ENCODE peak calls at places on chromosomes 12 and 14, in seven cellular contexts. One of them, this sample, is unnamed.
A peak's percentile ranks its signal among the peaks of the same experiment; 100 is the strongest.

GRCh38 chr14:99186956-99187690 is 84.9 kb downstream of the BCL11B start:
- DNase-seq in psoas muscle: no peak
- DNase-seq in H9: no peak
- DNase-seq in transverse colon: no peak
- DNase-seq in HL-60: no peak
- DNase-seq in CD4-positive, alpha-beta T cell: no peak
- DNase-seq in left lung: no peak
- DNase-seq in this sample: no peak

GRCh38 chr12:125186471-125187147 is 121.4 kb downstream of the AACS start:
- DNase-seq in psoas muscle: no peak
- DNase-seq in HL-60: no peak
- DNase-seq in transverse colon: no peak
- DNase-seq in H9: no peak
- DNase-seq in CD4-positive, alpha-beta T cell: no peak
- DNase-seq in left lung: no peak
- DNase-seq in this sample: no peak

GRCh38 chr14:34347683-34348082 is 114.4 kb downstream of the SPTSSA start:
- DNase-seq in transverse colon: no peak
- DNase-seq in psoas muscle: no peak
- DNase-seq in left lung: no peak
- DNase-seq in CD4-positive, alpha-beta T cell: no peak
- DNase-seq in HL-60: no peak
- DNase-seq in H9: no peak
- DNase-seq in this sample: no peak

GRCh38 chr14:95300002-95300696 is 19.6 kb downstream of the CLMN start:
- DNase-seq in transverse colon: no peak
- DNase-seq in HL-60: no peak
- DNase-seq in CD4-positive, alpha-beta T cell: no peak
- DNase-seq in H9: no peak
- DNase-seq in psoas muscle: no peak
- DNase-seq in left lung: no peak
- DNase-seq in this sample: peak; percentile 91

GRCh38 chr14:68659021-68659931 is 133.6 kb downstream of the ZFP36L1 start:
- DNase-seq in psoas muscle: no peak
- DNase-seq in H9: peak; percentile 26
- DNase-seq in transverse colon: no peak
- DNase-seq in HL-60: no peak
- DNase-seq in CD4-positive, alpha-beta T cell: no peak
- DNase-seq in left lung: no peak
- DNase-seq in this sample: no peak

GRCh38 chr12:67082221-67082620 is 186.9 kb upstream of the CAND1 start:
- DNase-seq in psoas muscle: no peak
- DNase-seq in left lung: no peak
- DNase-seq in HL-60: no peak
- DNase-seq in H9: no peak
- DNase-seq in transverse colon: no peak
- DNase-seq in CD4-positive, alpha-beta T cell: no peak
- DNase-seq in this sample: no peak

GRCh38 chr12:2610358-2610757 is 184.4 kb upstream of the FKBP4 start:
- DNase-seq in CD4-positive, alpha-beta T cell: no peak
- DNase-seq in psoas muscle: no peak
- DNase-seq in transverse colon: no peak
- DNase-seq in left lung: no peak
- DNase-seq in HL-60: no peak
- DNase-seq in H9: no peak
- DNase-seq in this sample: no peak

GRCh38 chr12:82456633-82457032 is 98.3 kb downstream of the METTL25 start:
- DNase-seq in psoas muscle: no peak
- DNase-seq in CD4-positive, alpha-beta T cell: no peak
- DNase-seq in HL-60: no peak
- DNase-seq in transverse colon: no peak
- DNase-seq in left lung: no peak
- DNase-seq in H9: no peak
- DNase-seq in this sample: no peak

DNA sequence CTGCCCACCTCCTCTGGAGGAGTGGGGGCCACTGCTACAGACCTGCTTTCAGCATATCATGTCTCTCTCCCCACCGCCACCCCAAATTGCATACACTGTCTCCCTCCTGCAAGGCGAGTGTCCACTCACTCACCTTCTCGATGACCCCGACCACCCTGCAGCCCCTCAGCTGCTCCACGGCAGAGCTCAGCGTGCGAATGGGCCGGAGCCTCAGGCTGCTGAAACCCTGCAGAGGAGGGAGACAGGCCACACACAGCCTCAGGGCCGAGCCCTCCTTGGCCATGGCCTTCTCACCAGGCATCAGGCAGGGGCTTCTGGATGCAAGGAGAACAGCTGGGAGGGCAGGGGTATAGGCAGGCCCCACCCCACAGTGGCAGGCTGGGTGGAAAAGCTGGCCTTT is 4.7 kb downstream of the RPS6KL1 start:
- DNase-seq in left lung: no peak
- DNase-seq in transverse colon: no peak
- DNase-seq in HL-60: no peak
- DNase-seq in H9: no peak
- DNase-seq in CD4-positive, alpha-beta T cell: no peak
- DNase-seq in psoas muscle: no peak
- DNase-seq in this sample: no peak
- H3K27ac ChIP-seq in left lung: no peak overlapping the region
- H3K27ac ChIP-seq in transverse colon: no peak overlapping the region
- H3K27ac ChIP-seq in HL-60: no peak overlapping the region
- H3K27ac ChIP-seq in H9: no peak overlapping the region
- H3K27ac ChIP-seq in CD4-positive, alpha-beta T cell: no peak overlapping the region
- H3K27ac ChIP-seq in psoas muscle: peak overlapping the region; percentile 93
- H3K27ac ChIP-seq in this sample: no peak overlapping the region

DNA sequence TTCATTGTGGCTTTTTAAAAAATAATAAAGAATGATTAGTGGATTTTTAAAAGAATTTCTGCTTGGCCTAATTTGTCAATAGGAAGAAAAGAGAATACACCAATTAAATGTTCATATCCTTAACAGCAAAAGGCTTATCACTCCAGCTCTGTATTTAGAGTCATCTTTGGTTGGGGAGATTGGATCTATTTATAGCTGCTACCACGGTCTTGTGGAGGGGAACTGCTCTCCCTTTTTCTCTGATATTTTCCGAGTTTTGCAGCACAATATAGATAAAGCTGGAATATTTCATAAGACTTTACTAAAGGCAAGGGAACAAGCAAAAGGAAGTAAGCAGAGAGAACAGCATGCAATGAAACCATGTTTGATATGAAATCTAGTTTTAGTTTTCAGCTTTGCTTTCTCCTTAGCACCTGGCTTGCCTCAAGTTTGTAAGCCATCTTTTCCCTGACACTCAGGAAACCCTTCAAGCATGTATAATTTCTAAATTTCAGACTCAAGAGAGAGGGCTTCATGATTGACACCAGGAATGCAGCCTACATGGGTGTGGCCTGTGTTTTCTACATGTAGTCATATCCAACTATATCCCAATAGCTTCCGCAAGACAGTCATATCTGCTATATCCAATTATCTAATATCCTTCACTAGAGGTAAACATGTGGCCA is 35.2 kb downstream of the BRMS1L start:
- DNase-seq in psoas muscle: no peak
- DNase-seq in HL-60: no peak
- DNase-seq in transverse colon: no peak
- DNase-seq in left lung: no peak
- DNase-seq in CD4-positive, alpha-beta T cell: no peak
- DNase-seq in H9: no peak
- DNase-seq in this sample: no peak
- H3K27ac ChIP-seq in psoas muscle: no peak overlapping the region
- H3K27ac ChIP-seq in HL-60: no peak overlapping the region
- H3K27ac ChIP-seq in transverse colon: no peak overlapping the region
- H3K27ac ChIP-seq in left lung: no peak overlapping the region
- H3K27ac ChIP-seq in CD4-positive, alpha-beta T cell: no peak overlapping the region
- H3K27ac ChIP-seq in H9: no peak overlapping the region
- H3K27ac ChIP-seq in this sample: no peak overlapping the region

GRCh38 chr12:52391618-52392002 is 6.2 kb upstream of the KRT84 start:
- DNase-seq in HL-60: no peak
- DNase-seq in transverse colon: peak; percentile 27
- DNase-seq in H9: no peak
- DNase-seq in CD4-positive, alpha-beta T cell: no peak
- DNase-seq in psoas muscle: peak; percentile 30
- DNase-seq in left lung: no peak
- DNase-seq in this sample: no peak
- H3K27ac ChIP-seq in HL-60: no peak overlapping the region
- H3K27ac ChIP-seq in transverse colon: no peak overlapping the region
- H3K27ac ChIP-seq in H9: no peak overlapping the region
- H3K27ac ChIP-seq in CD4-positive, alpha-beta T cell: no peak overlapping the region
- H3K27ac ChIP-seq in psoas muscle: no peak overlapping the region
- H3K27ac ChIP-seq in left lung: no peak overlapping the region
- H3K27ac ChIP-seq in this sample: no peak overlapping the region

DNA sequence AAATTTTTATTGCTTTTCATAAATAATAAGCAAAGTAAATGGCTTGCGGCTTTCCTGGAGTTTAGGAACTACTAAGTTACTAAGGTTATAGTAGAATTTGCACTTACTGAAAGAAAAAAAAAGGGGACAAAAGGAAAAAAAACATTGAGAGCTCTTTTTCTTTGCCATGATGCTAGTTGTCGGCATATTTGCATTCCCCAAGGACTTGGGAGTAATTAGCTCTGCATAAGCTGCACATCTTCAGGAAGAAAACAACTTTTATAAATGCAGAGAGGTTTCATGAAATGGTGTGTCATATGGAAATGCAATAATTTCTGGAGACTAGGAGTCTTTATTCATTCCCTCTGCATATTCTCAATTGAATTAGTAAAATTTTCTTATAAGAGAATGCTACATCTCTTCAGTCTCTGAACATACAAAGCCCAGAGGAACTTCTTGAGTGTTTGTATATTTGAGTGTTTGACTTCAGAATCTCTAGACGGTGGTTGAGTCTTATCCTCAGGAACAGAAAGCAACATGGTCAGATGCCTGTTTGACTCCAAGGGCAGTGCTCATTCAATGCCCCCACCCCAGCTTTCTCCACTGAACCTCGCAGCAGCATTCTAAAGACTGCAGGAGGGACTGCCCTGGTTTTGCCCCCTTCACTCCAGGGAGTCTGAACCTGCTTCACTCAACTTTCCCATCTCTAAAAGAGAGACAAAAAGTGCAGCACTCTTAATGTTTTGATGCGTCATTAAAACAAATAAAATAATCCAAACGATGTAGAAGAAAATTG is 158.9 kb upstream of the EEA1 start:
- DNase-seq in H9: no peak
- DNase-seq in CD4-positive, alpha-beta T cell: no peak
- DNase-seq in psoas muscle: no peak
- DNase-seq in transverse colon: no peak
- DNase-seq in HL-60: no peak
- DNase-seq in left lung: no peak
- DNase-seq in this sample: no peak
- H3K27ac ChIP-seq in H9: no peak overlapping the region
- H3K27ac ChIP-seq in CD4-positive, alpha-beta T cell: no peak overlapping the region
- H3K27ac ChIP-seq in psoas muscle: no peak overlapping the region
- H3K27ac ChIP-seq in transverse colon: no peak overlapping the region
- H3K27ac ChIP-seq in HL-60: no peak overlapping the region
- H3K27ac ChIP-seq in left lung: no peak overlapping the region
- H3K27ac ChIP-seq in this sample: no peak overlapping the region

GRCh38 chr14:50955373-50956043 is 11.2 kb upstream of the PYGL start:
- DNase-seq in transverse colon: peak; percentile 77
- DNase-seq in HL-60: peak; percentile 67
- DNase-seq in CD4-positive, alpha-beta T cell: no peak
- DNase-seq in left lung: peak; percentile 78
- DNase-seq in psoas muscle: peak; percentile 82
- DNase-seq in H9: peak; percentile 85
- DNase-seq in this sample: peak; percentile 82
- H3K27ac ChIP-seq in transverse colon: peak overlapping the region; percentile 63
- H3K27ac ChIP-seq in HL-60: peak overlapping the region; percentile 8
- H3K27ac ChIP-seq in CD4-positive, alpha-beta T cell: no peak overlapping the region
- H3K27ac ChIP-seq in left lung: no peak overlapping the region
- H3K27ac ChIP-seq in psoas muscle: peak overlapping the region; percentile 62
- H3K27ac ChIP-seq in H9: no peak overlapping the region
- H3K27ac ChIP-seq in this sample: peak overlapping the region; percentile 7

This sample was measured in right lobe of liver.